ENCODE peak calls at places on chromosomes 3 and 15, in four cellular contexts. One of them, this sample, is unnamed.

GRCh38 chr3:139301183-139301582 is 42.6 kb upstream of the MRPS22 start:
- DNase-seq in A549: no peak
- DNase-seq in left lung: no peak
- DNase-seq in HFF-Myc: no peak
- DNase-seq in this sample: no peak

GRCh38 chr3:50525987-50526386 is 22.6 kb upstream of the CACNA2D2 start:
- DNase-seq in A549: peak; percentile 19
- DNase-seq in left lung: peak; percentile 85
- DNase-seq in HFF-Myc: peak; percentile 17
- DNase-seq in this sample: no peak

GRCh38 chr15:70083946-70084345 is 13.8 kb downstream of the TLE3 start:
- DNase-seq in A549: no peak
- DNase-seq in left lung: no peak
- DNase-seq in HFF-Myc: no peak
- DNase-seq in this sample: no peak

GRCh38 chr15:60656491-60657284 is 177.7 kb upstream of the ICE2 start:
- DNase-seq in A549: no peak
- DNase-seq in left lung: no peak
- DNase-seq in HFF-Myc: no peak
- DNase-seq in this sample: no peak

GRCh38 chr15:34217587-34218225 is 7.1 kb upstream of the EMC4 start:
- DNase-seq in A549: no peak
- DNase-seq in left lung: no peak
- DNase-seq in HFF-Myc: no peak
- DNase-seq in this sample: no peak

GRCh38 chr3:84943379-84943778 is 15.4 kb upstream of the CADM2 start:
- DNase-seq in A549: no peak
- DNase-seq in left lung: no peak
- DNase-seq in HFF-Myc: no peak
- DNase-seq in this sample: no peak

GRCh38 chr3:111621535-111621934 is 26.4 kb upstream of the ZBED2 start:
- DNase-seq in A549: peak; percentile 57
- DNase-seq in left lung: no peak
- DNase-seq in HFF-Myc: no peak
- DNase-seq in this sample: no peak

GRCh38 chr3:108103971-108104797 is 13.4 kb upstream of the CD47 start:
- DNase-seq in A549: no peak
- DNase-seq in left lung: no peak
- DNase-seq in HFF-Myc: no peak
- DNase-seq in this sample: no peak

GRCh38 chr3:98573231-98573728 is 20.1 kb downstream of the CPOX start:
- DNase-seq in A549: no peak
- DNase-seq in left lung: no peak
- DNase-seq in HFF-Myc: no peak
- DNase-seq in this sample: no peak

GRCh38 chr3:142987707-142988106 is 13.7 kb upstream of the U2SURP start:
- DNase-seq in A549: no peak
- DNase-seq in left lung: no peak
- DNase-seq in HFF-Myc: no peak
- DNase-seq in this sample: no peak

GRCh38 chr3:55128201-55128870 is 200.5 kb upstream of the LRTM1 start:
- DNase-seq in A549: no peak
- DNase-seq in left lung: no peak
- DNase-seq in HFF-Myc: peak; percentile 87
- DNase-seq in this sample: no peak

GRCh38 chr3:184597783-184598182 is 36.2 kb downstream of the EPHB3 start:
- DNase-seq in A549: no peak
- DNase-seq in left lung: no peak
- DNase-seq in HFF-Myc: no peak
- DNase-seq in this sample: peak; percentile 42

GRCh38 chr3:40971191-40972168 is 227.8 kb upstream of the CTNNB1 start:
- DNase-seq in A549: peak; percentile 94
- DNase-seq in left lung: peak; percentile 78
- DNase-seq in HFF-Myc: peak; percentile 72
- DNase-seq in this sample: no peak

GRCh38 chr15:85800460-85801123 is 5.9 kb upstream of the KLHL25 start:
- DNase-seq in A549: peak; percentile 87
- DNase-seq in left lung: peak; percentile 80
- DNase-seq in HFF-Myc: no peak
- DNase-seq in this sample: no peak

GRCh38 chr15:44490628-44491027 is 46.3 kb upstream of the EIF3J start:
- DNase-seq in A549: no peak
- DNase-seq in left lung: no peak
- DNase-seq in HFF-Myc: no peak
- DNase-seq in this sample: no peak

GRCh38 chr15:55253580-55253979 is 36.0 kb downstream of the RAB27A start:
- DNase-seq in A549: no peak
- DNase-seq in left lung: no peak
- DNase-seq in HFF-Myc: no peak
- DNase-seq in this sample: no peak

GRCh38 chr3:70933105-70933810 is 620.8 kb upstream of the MDFIC2 start:
- DNase-seq in A549: no peak
- DNase-seq in left lung: no peak
- DNase-seq in HFF-Myc: no peak
- DNase-seq in this sample: no peak

GRCh38 chr15:98951004-98951403 is 56.6 kb downstream of the PGPEP1L start:
- DNase-seq in A549: no peak
- DNase-seq in left lung: no peak
- DNase-seq in HFF-Myc: no peak
- DNase-seq in this sample: no peak

GRCh38 chr3:172100482-172100881 is 61.1 kb downstream of the FNDC3B start:
- DNase-seq in A549: no peak
- DNase-seq in left lung: no peak
- DNase-seq in HFF-Myc: no peak
- DNase-seq in this sample: no peak
- TF ChIP-seq CTCF in A549: no peak
- TF ChIP-seq CTCF in left lung: no peak
- TF ChIP-seq CTCF in HFF-Myc: no peak
- TF ChIP-seq CTCF in this sample: no peak

GRCh38 chr15:75043509-75044257 is 20.3 kb downstream of the PPCDC start:
- DNase-seq in A549: peak; percentile 48
- DNase-seq in left lung: peak; percentile 95
- DNase-seq in HFF-Myc: peak; percentile 98
- DNase-seq in this sample: peak; percentile 35
- H3K4me3 ChIP-seq in A549: no peak overlapping the region
- H3K4me3 ChIP-seq in left lung: peak overlapping the region; percentile 8
- H3K4me3 ChIP-seq in HFF-Myc: no peak overlapping the region
- H3K4me3 ChIP-seq in this sample: peak overlapping the region; percentile 42

DNA sequence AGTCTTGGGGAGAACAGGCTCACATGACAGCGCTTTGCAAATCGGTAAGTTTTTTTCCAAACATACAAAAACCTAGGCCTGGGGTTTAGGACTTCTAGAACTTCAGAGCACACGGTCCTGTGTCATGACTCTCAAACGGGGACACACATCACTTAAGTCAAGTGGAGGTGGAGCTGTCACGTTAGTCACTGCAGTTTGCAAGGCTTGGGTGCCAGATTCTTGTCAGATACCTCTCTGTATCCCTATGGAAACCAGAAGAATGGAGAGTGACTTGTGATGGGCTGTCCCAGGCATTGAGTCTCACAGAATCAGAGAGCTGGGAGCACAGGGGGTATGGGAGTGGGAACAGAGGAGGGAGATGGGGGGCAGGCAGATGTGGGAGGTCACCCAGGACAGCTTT is 64.8 kb downstream of the DUT start:
- DNase-seq in A549: no peak
- DNase-seq in left lung: no peak
- DNase-seq in HFF-Myc: no peak
- DNase-seq in this sample: no peak
- TF ChIP-seq CTCF in A549: no peak
- TF ChIP-seq CTCF in left lung: no peak
- TF ChIP-seq CTCF in HFF-Myc: no peak
- TF ChIP-seq CTCF in this sample: no peak

DNA sequence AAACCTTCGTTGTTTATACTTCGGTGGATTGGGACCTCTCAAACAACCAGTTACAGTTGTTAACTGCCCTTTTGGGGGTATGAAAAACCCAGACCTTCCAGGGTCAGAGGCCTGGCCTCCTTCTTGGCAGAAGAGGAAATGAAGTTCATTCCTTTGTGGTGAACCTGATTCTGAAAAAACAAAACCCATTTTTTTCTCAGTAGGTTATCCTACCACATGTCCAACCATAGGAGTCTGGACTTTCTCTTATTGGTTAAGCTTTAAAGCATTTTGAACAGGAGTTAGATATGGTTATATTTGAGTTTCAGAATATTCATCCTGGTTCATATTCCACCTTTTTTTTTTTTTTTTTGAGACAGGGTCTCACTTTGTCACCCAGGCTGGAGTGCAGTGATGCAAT is 7.2 kb upstream of the LACTB start:
- DNase-seq in A549: no peak
- DNase-seq in left lung: no peak
- DNase-seq in HFF-Myc: no peak
- DNase-seq in this sample: no peak
- H3K4me3 ChIP-seq in A549: no peak overlapping the region
- H3K4me3 ChIP-seq in left lung: no peak overlapping the region
- H3K4me3 ChIP-seq in HFF-Myc: no peak overlapping the region
- H3K4me3 ChIP-seq in this sample: no peak overlapping the region

GRCh38 chr15:94580186-94580585 is 348.8 kb downstream of the MCTP2 start:
- DNase-seq in A549: no peak
- DNase-seq in left lung: no peak
- DNase-seq in HFF-Myc: no peak
- DNase-seq in this sample: no peak

GRCh38 chr15:94579261-94579660 is 347.9 kb downstream of the MCTP2 start:
- DNase-seq in A549: no peak
- DNase-seq in left lung: no peak
- DNase-seq in HFF-Myc: no peak
- DNase-seq in this sample: no peak

GRCh38 chr15:94586099-94586498 is 354.7 kb downstream of the MCTP2 start:
- DNase-seq in A549: no peak
- DNase-seq in left lung: no peak
- DNase-seq in HFF-Myc: no peak
- DNase-seq in this sample: no peak

GRCh38 chr15:94584833-94585244 is 353.5 kb downstream of the MCTP2 start:
- DNase-seq in A549: no peak
- DNase-seq in left lung: no peak
- DNase-seq in HFF-Myc: no peak
- DNase-seq in this sample: no peak

GRCh38 chr15:94582368-94582767 is 351.0 kb downstream of the MCTP2 start:
- DNase-seq in A549: peak; percentile 29
- DNase-seq in left lung: no peak
- DNase-seq in HFF-Myc: no peak
- DNase-seq in this sample: no peak
- TF ChIP-seq CTCF in A549: no peak
- TF ChIP-seq CTCF in left lung: peak; percentile 29
- TF ChIP-seq CTCF in HFF-Myc: no peak
- TF ChIP-seq CTCF in this sample: peak; percentile 28

GRCh38 chr3:119500265-119500664 is 1.9 kb downstream of the TIMMDC1 start:
- DNase-seq in A549: no peak
- DNase-seq in left lung: no peak
- DNase-seq in HFF-Myc: no peak
- DNase-seq in this sample: no peak
- H3K4me3 ChIP-seq in A549: no peak overlapping the region
- H3K4me3 ChIP-seq in left lung: peak overlapping the region; percentile 68
- H3K4me3 ChIP-seq in HFF-Myc: peak overlapping the region; percentile 94
- H3K4me3 ChIP-seq in this sample: peak overlapping the region; percentile 7

This sample was measured in dorsolateral prefrontal cortex.